ENCODE peak calls at places on chromosomes 6 and 20, in four cellular contexts. Y is neural crest cell, N is A549, D is DND-41. F is an unnamed sample.

GRCh38 chr6:122406187-122406586 is 6.7 kb downstream of the HSF2 start:
- DNase-seq in Y (no peak), N (no peak), D (no peak), F (no peak)

GRCh38 chr6:124433369-124434064 is 528.7 kb upstream of the RNF217 start:
- DNase-seq in D (no peak), Y (no peak), N (no peak), F (no peak)

GRCh38 chr6:4611441-4612129 is 164.6 kb upstream of the CDYL start:
- DNase-seq in Y (no peak), N (no peak), D (no peak), F (no peak)

GRCh38 chr6:81382852-81383251 is 369.6 kb downstream of the TENT5A start:
- DNase-seq in Y (no peak), D (no peak), N (no peak), F (no peak)

GRCh38 chr20:18666803-18667460 is 79.1 kb downstream of the DTD1 start:
- DNase-seq in Y (no peak), N (no peak), D (no peak), F (no peak)

GRCh38 chr20:4985658-4986057 is 15.7 kb downstream of the SLC23A2 start:
- DNase-seq in D (no peak), N (no peak), Y (no peak), F (no peak)

GRCh38 chr6:137165375-137166246 is 7.8 kb downstream of the IL22RA2 start:
- DNase-seq in D (peak), N (peak), Y (no peak), F (no peak)

GRCh38 chr6:96794980-96795379 is 42.3 kb downstream of the GPR63 start:
- DNase-seq in D (no peak), N (no peak), Y (no peak), F (no peak)

GRCh38 chr6:133131621-133132020 is 109.5 kb upstream of the EYA4 start:
- DNase-seq in D (no peak), Y (no peak), N (no peak), F (no peak)

GRCh38 chr20:34941224-34941623 is 14.4 kb downstream of the GSS start:
- DNase-seq in N (no peak), D (no peak), Y (no peak), F (no peak)

GRCh38 chr20:37867289-37868195 is 35.4 kb upstream of the VSTM2L start:
- DNase-seq in N (no peak), Y (no peak), D (no peak), F (no peak)

GRCh38 chr20:44684047-44684965 is 30.9 kb upstream of the CCN5 start:
- DNase-seq in N (peak), D (no peak), Y (no peak), F (no peak)

GRCh38 chr6:48111143-48111506 is at the start of gene PTCHD4:
- DNase-seq in D (no peak), N (peak), Y (no peak), F (peak)

GRCh38 chr6:163437466-163437865 is 22.9 kb downstream of the QKI start:
- DNase-seq in D (no peak), N (no peak), Y (no peak), F (no peak)

GRCh38 chr20:1427457-1428054 is 34.7 kb upstream of the FKBP1A start:
- DNase-seq in Y (no peak), D (no peak), N (no peak), F (no peak)

GRCh38 chr6:74578339-74578738 is 627.5 kb downstream of the COL12A1 start:
- DNase-seq in N (peak), D (no peak), Y (no peak), F (no peak)

GRCh38 chr6:148935705-148936306 is 189.0 kb downstream of the UST start:
- DNase-seq in D (no peak), Y (no peak), N (no peak), F (no peak)

GRCh38 chr6:152313542-152314482 is 323.4 kb downstream of the SYNE1 start:
- DNase-seq in D (no peak), Y (no peak), N (no peak), F (no peak)

GRCh38 chr6:113994934-113995342 is 24.0 kb upstream of the HDAC2 start:
- DNase-seq in Y (peak), N (peak), D (peak), F (peak)

GRCh38 chr6:4644962-4645361 is 131.2 kb upstream of the CDYL start:
- DNase-seq in D (no peak), Y (no peak), N (no peak), F (no peak)

GRCh38 chr20:16115891-16116577 is 457.2 kb downstream of the KIF16B start:
- DNase-seq in Y (no peak), D (no peak), N (no peak), F (no peak)

GRCh38 chr6:138869343-138869742 is 73.5 kb downstream of the ECT2L start:
- DNase-seq in Y (no peak), N (no peak), D (no peak), F (no peak)

GRCh38 chr20:34472246-34472925 is 43.8 kb upstream of the DYNLRB1 start:
- DNase-seq in D (no peak), N (no peak), Y (no peak), F (no peak)

GRCh38 chr6:30955367-30956042 is 14.7 kb downstream of the MUCL3 start:
- DNase-seq in Y (peak), N (no peak), D (peak), F (peak)

GRCh38 chr6:155040154-155040553 is 45.0 kb downstream of the TIAM2 start:
- DNase-seq in N (no peak), Y (no peak), D (no peak), F (no peak)

GRCh38 chr20:25037288-25038102 is 20.4 kb downstream of the ACSS1 start:
- DNase-seq in D (no peak), Y (no peak), N (no peak), F (no peak)

GRCh38 chr6:12415980-12416598 is 125.9 kb downstream of the EDN1 start:
- DNase-seq in N (peak), Y (no peak), D (no peak), F (no peak)

GRCh38 chr6:162856885-162857284 is 129.1 kb downstream of the PACRG start:
- DNase-seq in Y (peak), N (peak), D (no peak), F (peak)

GRCh38 chr6:145214570-145214969 is 520.8 kb downstream of the EPM2A start:
- DNase-seq in D (peak), N (peak), Y (no peak), F (peak)

GRCh38 chr6:93388070-93388469 is 31.3 kb downstream of the EPHA7 start:
- DNase-seq in N (no peak), Y (no peak), D (no peak), F (no peak)

GRCh38 chr20:24718277-24718676 is 230.8 kb upstream of the CST7 start:
- DNase-seq in Y (no peak), D (no peak), N (no peak), F (no peak)

DNA sequence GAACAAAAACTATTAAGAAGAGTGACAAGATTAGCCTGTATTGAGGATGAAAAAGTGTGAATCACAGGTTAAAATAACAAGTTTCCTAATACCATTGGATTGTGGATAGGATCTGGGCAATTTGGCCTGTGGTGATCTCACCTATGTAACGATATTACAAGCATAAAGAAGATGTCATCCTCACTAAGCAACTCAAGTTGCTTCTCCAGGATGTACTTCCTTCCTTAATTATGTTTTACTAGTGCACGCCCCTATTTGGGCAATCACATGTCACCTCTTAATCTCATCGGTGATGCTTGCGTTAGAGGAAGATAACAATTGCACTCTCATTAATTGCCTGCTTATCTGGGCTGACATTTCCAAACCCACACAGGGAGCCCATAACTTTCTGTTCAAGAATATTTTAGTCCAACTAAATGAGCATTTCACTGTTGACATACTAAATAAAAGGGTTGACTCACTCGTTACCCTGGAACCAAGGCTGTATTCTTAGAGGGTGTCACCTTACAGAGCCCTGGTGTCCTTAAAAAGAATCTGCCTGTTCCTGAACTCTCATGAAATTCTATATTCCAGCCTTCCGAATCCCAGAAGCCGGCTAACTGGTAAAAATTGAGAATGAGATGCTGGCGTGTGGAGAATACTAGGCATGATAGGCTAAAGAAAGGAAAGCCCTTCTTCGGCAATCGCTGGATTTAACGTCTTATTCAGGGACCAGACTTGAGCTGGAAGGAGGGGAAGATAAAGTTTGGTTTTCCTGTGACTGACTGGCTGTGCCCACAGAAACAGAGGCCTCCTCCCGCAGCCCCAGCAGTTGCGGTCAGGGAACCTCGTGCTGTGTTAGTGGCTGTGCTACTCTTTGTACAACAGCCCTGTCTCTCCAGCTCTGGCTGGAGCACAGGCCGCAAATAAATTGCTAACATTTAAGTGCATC is 88.3 kb upstream of the ATXN1 start:
- DNase-seq in Y (no peak), N (peak), D (no peak), F (no peak)
- TF ChIP-seq CTCF in Y (no peak), N (no peak), D (no peak), F (no peak)

GRCh38 chr6:43953794-43954310 is 173.4 kb downstream of the MRPL14 start:
- DNase-seq in Y (no peak), N (no peak), D (peak), F (peak)

GRCh38 chr6:43951063-43951755 is 176.0 kb downstream of the MRPL14 start:
- DNase-seq in D (peak), N (peak), Y (peak), F (peak)

GRCh38 chr6:43953256-43953655 is 174.0 kb downstream of the MRPL14 start:
- DNase-seq in Y (no peak), N (no peak), D (peak), F (no peak)

GRCh38 chr6:43951756-43952675 is 175.2 kb downstream of the MRPL14 start:
- DNase-seq in N (no peak), D (peak), Y (no peak), F (no peak)

DNA sequence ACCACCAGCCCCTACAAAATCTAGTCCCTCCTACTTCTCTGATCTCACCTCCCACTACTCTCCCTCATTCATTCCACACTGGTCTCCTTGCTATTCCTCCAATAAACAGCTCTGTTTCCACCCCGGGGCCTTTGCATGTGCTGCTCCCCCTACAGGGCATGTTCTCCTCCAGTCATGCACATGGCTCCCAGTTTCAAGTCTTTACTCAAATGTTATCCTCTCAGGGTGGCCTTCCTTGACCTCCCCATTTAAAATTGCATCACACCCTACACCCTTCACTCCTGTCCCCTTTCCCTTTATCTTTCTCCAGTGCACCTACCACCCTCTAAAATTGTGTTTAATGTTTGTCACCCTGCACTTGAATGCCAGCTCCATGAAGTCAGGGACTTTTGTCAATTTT is 174.5 kb downstream of the MRPL14 start:
- DNase-seq in Y (no peak), D (peak), N (peak), F (no peak)
- TF ChIP-seq CTCF in Y (peak), D (peak), N (no peak), F (no peak)

GRCh38 chr6:129606664-129607063 is 103.3 kb downstream of the ARHGAP18 start:
- DNase-seq in N (no peak), Y (no peak), D (no peak), F (no peak)

GRCh38 chr6:129607581-129608186 is 102.3 kb downstream of the ARHGAP18 start:
- DNase-seq in D (no peak), Y (no peak), N (no peak), F (no peak)

GRCh38 chr6:129605962-129606361 is 104.0 kb downstream of the ARHGAP18 start:
- DNase-seq in D (no peak), N (no peak), Y (no peak), F (no peak)

GRCh38 chr6:129609635-129610034 is 100.3 kb downstream of the ARHGAP18 start:
- DNase-seq in N (no peak), D (no peak), Y (no peak), F (no peak)

GRCh38 chr6:129608886-129609540 is 101.0 kb downstream of the ARHGAP18 start:
- DNase-seq in N (no peak), Y (no peak), D (no peak), F (no peak)
- TF ChIP-seq CTCF in N (no peak), Y (no peak), D (no peak), F (no peak)

DNA sequence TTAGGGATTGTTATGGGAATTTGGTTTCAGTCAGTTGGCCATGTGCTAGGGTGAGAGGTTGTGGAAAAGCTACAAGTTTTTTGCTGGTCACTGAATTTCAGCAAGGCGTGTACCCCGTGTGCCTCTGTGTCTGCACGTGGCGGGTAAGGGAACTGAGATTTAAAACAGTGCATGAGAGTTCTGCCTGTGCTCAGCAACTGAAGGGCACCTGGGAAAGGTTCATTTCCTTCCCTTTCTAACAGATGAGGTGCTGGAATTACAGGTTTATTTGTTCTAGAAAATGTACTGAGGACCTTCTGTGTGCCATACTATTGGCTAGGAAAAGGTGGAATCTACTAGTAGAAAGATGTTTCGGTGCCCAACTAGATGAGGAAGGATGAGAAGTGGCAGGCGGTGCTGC is 84.5 kb downstream of the ASXL1 start:
- DNase-seq in Y (no peak), N (no peak), D (no peak), F (no peak)
- TF ChIP-seq CTCF in Y (no peak), N (no peak), D (no peak), F (no peak)

DNA sequence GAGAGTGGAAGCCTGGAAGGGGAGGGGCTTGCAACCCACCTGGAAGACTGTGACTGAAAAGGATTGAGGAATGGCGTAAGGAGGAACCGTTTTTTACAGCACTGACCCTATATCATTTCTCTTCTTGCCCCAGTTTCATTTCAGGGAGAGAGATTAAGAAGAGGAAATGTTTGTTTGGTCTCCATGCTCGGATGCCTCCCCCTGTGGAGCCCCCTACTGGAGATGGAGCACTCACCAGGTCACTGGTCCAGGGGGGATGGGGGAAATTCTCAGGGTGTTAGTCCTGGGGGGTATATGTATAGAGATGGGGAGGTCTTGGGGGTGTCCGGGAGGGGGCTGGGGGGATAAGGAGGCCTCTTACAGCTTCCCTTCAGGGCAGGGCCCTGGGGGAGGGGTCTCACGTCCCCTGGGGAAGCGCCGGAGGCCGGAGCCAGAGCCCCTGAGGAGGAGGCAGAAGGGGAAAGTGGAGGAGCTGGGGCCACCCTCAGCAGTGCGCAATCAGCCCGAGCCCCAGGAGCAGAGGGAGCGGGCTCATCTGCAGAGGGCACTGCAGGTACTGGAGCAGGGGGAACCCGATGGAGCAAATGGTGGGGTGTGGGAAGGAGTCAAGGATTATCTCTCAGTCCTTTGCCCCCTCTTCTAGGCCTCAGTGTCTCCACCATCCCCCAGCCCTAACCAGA is 3.2 kb downstream of the CUTA start:
- DNase-seq in N (no peak), D (no peak), Y (no peak), F (peak)
- TF ChIP-seq CTCF in N (peak), D (peak), Y (peak), F (peak)

GRCh38 chr6:49454787-49455709 is 8.0 kb downstream of the MMUT start:
- DNase-seq in N (no peak), Y (no peak), D (no peak), F (no peak)

GRCh38 chr6:49457771-49458170 is 5.3 kb downstream of the MMUT start:
- DNase-seq in Y (no peak), N (no peak), D (no peak), F (no peak)

GRCh38 chr6:49453221-49453620 is 9.8 kb downstream of the MMUT start:
- DNase-seq in N (peak), Y (no peak), D (no peak), F (no peak)
- TF ChIP-seq CTCF in N (peak), Y (peak), D (peak), F (peak)